ENCODE peak calls at places on chromosome 4, in five cellular contexts. P, D, S, U and V are unnamed samples.

GRCh38 chr4:4443821-4444220 is 56.9 kb downstream of the NSG1 start:
- DNase-seq in S (peak; percentile 36), P (no peak), D (peak; percentile 81), U (no peak), V (no peak)

GRCh38 chr4:111174331-111174730 is 551.5 kb upstream of the PITX2 start:
- DNase-seq in D (no peak), S (no peak), P (no peak), U (no peak), V (no peak)

GRCh38 chr4:185573651-185574199 is 38.4 kb upstream of the PDLIM3 start:
- DNase-seq in P (no peak), D (peak; percentile 79), U (no peak), S (peak; percentile 66), V (peak; percentile 68)

GRCh38 chr4:189845145-189845846 is 95.4 kb upstream of the FRG1 start:
- DNase-seq in P (no peak), U (no peak), S (no peak), D (no peak), V (no peak)

GRCh38 chr4:39987505-39987904 is 9.8 kb upstream of the PDS5A start:
- DNase-seq in U (no peak), S (no peak), P (no peak), D (no peak), V (no peak)

GRCh38 chr4:152661649-152662048 is 18.1 kb downstream of the TMEM154 start:
- DNase-seq in P (no peak), D (no peak), U (no peak), S (no peak), V (no peak)

GRCh38 chr4:112201915-112202505 is 29.6 kb upstream of the AP1AR start:
- DNase-seq in D (no peak), S (no peak), P (no peak), U (no peak), V (no peak)

GRCh38 chr4:73776363-73776762 is 36.0 kb downstream of the CXCL8 start:
- DNase-seq in U (peak; percentile 25), S (peak; percentile 94), P (no peak), D (peak; percentile 99), V (no peak)

GRCh38 chr4:8599091-8599460 is 6.5 kb downstream of the CPZ start:
- DNase-seq in S (no peak), D (no peak), U (no peak), P (no peak), V (no peak)

GRCh38 chr4:185317880-185318279 is 77.8 kb downstream of the LRP2BP start:
- DNase-seq in D (no peak), U (no peak), P (no peak), S (no peak), V (no peak)

GRCh38 chr4:81844717-81845116 is 373.0 kb upstream of the RASGEF1B start:
- DNase-seq in U (peak; percentile 89), P (peak; percentile 21), D (peak; percentile 83), S (peak; percentile 80), V (peak; percentile 58)

GRCh38 chr4:108163352-108163751 is 5.4 kb downstream of the LEF1 start:
- DNase-seq in S (no peak), P (no peak), D (no peak), U (no peak), V (no peak)

GRCh38 chr4:136784326-136784725 is 748.0 kb downstream of the PCDH18 start:
- DNase-seq in S (no peak), D (no peak), U (no peak), P (no peak), V (no peak)

GRCh38 chr4:132863619-132864018 is 285.5 kb upstream of the PCDH10 start:
- DNase-seq in D (no peak), P (no peak), S (no peak), U (no peak), V (no peak)

GRCh38 chr4:1402021-1402515 is 4.2 kb downstream of the NKX1-1 start:
- DNase-seq in P (no peak), S (no peak), D (no peak), U (peak; percentile 7), V (peak; percentile 72)

GRCh38 chr4:133960975-133961374 is 240.6 kb downstream of the PABPC4L start:
- DNase-seq in U (no peak), S (no peak), D (no peak), P (no peak), V (no peak)

GRCh38 chr4:4267981-4268380 is 20.0 kb upstream of the TMEM128 start:
- DNase-seq in S (no peak), D (peak; percentile 39), P (no peak), U (no peak), V (no peak)

GRCh38 chr4:110196206-110196870 is 2.1 kb downstream of the ELOVL6 start:
- DNase-seq in U (peak; percentile 64), D (peak; percentile 34), P (peak; percentile 78), S (peak; percentile 40), V (peak; percentile 88)

GRCh38 chr4:128516568-128516967 is 229.0 kb upstream of the PGRMC2 start:
- DNase-seq in D (peak; percentile 26), P (peak; percentile 29), U (no peak), S (peak; percentile 95), V (no peak)

GRCh38 chr4:184163813-184164212 is 53.9 kb downstream of the ENPP6 start:
- DNase-seq in D (peak; percentile 34), P (no peak), U (peak; percentile 74), S (peak; percentile 38), V (peak; percentile 80)

GRCh38 chr4:97507587-97508245 is 635.6 kb downstream of the STPG2 start:
- DNase-seq in S (no peak), D (peak; percentile 7), U (no peak), P (no peak), V (no peak)

GRCh38 chr4:139555705-139556070 is 331 bp downstream of the SETD7 start:
- DNase-seq in D (no peak), S (peak; percentile 45), U (peak; percentile 37), P (no peak), V (peak; percentile 76)

GRCh38 chr4:170687751-170688150 is 598.0 kb upstream of the AADAT start:
- DNase-seq in U (no peak), P (no peak), S (no peak), D (no peak), V (no peak)

GRCh38 chr4:124757121-124757520 is 44.6 kb upstream of the ANKRD50 start:
- DNase-seq in P (no peak), D (peak; percentile 23), S (peak; percentile 24), U (no peak), V (no peak)

GRCh38 chr4:159150380-159150779 is 47.5 kb downstream of the RAPGEF2 start:
- DNase-seq in P (no peak), D (no peak), U (no peak), S (no peak), V (no peak)

GRCh38 chr4:74311696-74312313 is 3.5 kb downstream of the EPGN start:
- DNase-seq in D (peak; percentile 84), U (peak; percentile 47), P (no peak), S (peak; percentile 78), V (no peak)

GRCh38 chr4:82774711-82775171 is 23.9 kb downstream of the SCD5 start:
- DNase-seq in S (no peak), D (peak; percentile 12), P (no peak), U (peak; percentile 78), V (no peak)

GRCh38 chr4:122764808-122765189 is 32.3 kb downstream of the BBS12 start:
- DNase-seq in P (peak; percentile 28), U (no peak), D (peak; percentile 90), S (peak; percentile 92), V (no peak)

GRCh38 chr4:140149851-140150635 is 3.9 kb downstream of the MAML3 start:
- DNase-seq in S (peak; percentile 54), P (peak; percentile 16), U (peak; percentile 87), D (peak; percentile 53), V (peak; percentile 66)

GRCh38 chr4:140691369-140691768 is 64.8 kb downstream of the TBC1D9 start:
- DNase-seq in S (peak; percentile 67), P (no peak), U (no peak), D (peak; percentile 61), V (peak; percentile 32)

GRCh38 chr4:138175337-138175794 is 66.8 kb downstream of the SLC7A11 start:
- DNase-seq in P (no peak), U (peak; percentile 23), S (peak; percentile 63), D (peak; percentile 54), V (no peak)

GRCh38 chr4:11489449-11490083 is 60.9 kb upstream of the HS3ST1 start:
- DNase-seq in S (peak; percentile 26), P (no peak), D (no peak), U (no peak), V (no peak)

GRCh38 chr4:38366451-38366850 is 297.5 kb upstream of the KLF3 start:
- DNase-seq in P (no peak), S (peak; percentile 64), D (no peak), U (no peak), V (no peak)

GRCh38 chr4:99723555-99724450 is 66.2 kb upstream of the C4orf54 start:
- DNase-seq in U (peak; percentile 68), D (peak; percentile 49), P (no peak), S (peak; percentile 87), V (no peak)

GRCh38 chr4:152045781-152046571 is 285.2 kb upstream of the GATB start:
- DNase-seq in D (no peak), S (no peak), U (peak; percentile 66), P (peak; percentile 28), V (peak; percentile 92)

GRCh38 chr4:176276710-176277109 is 7.7 kb upstream of the ASB5 start:
- DNase-seq in P (no peak), U (no peak), S (no peak), D (no peak), V (no peak)
- H3K4me3 ChIP-seq in P (no peak overlapping the region), U (no peak overlapping the region), S (no peak overlapping the region), D (no peak overlapping the region), V (no peak overlapping the region)

GRCh38 chr4:15702941-15703403 is at the start of gene BST1:
- DNase-seq in D (peak; percentile 71), P (peak; percentile 51), U (peak; percentile 53), S (peak; percentile 52), V (peak; percentile 25)

GRCh38 chr4:15704145-15704544 is 1.3 kb downstream of the BST1 start:
- DNase-seq in D (no peak), U (no peak), S (no peak), P (no peak), V (no peak)

GRCh38 chr4:15706646-15707362 is 3.9 kb downstream of the BST1 start:
- DNase-seq in U (no peak), P (no peak), S (peak; percentile 20), D (no peak), V (no peak)

GRCh38 chr4:15707363-15707715 is 4.5 kb downstream of the BST1 start:
- DNase-seq in D (no peak), P (no peak), S (no peak), U (no peak), V (no peak)

DNA sequence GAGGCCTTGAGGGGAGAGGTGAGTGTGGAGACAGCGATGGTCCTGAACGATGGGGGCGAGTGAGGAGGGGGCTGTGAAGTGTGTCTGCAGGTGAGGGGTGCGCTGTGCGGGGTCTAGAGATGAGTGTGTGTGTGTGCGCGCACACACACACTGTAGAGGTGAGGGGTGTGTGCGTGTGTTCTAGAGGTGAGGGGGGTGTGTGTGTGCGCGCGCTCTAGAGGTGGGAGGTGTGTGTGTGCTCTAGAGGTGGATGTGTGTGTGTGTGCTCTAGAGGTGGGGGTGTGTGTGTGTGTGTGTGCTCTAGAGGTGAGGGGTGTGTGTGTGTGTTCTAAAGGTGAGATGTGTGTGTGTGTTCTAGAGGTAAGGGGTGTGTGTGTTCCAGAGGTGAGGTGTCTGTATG is 574 bp downstream of the BST1 start:
- DNase-seq in D (no peak), S (no peak), P (no peak), U (no peak), V (no peak)
- H3K4me3 ChIP-seq in D (peak overlapping the region; percentile 64), S (peak overlapping the region; percentile 50), P (no peak overlapping the region), U (peak overlapping the region; percentile 52), V (no peak overlapping the region)

GRCh38 chr4:119623025-119623424 is 5.6 kb downstream of the PDE5A start:
- DNase-seq in P (no peak), S (no peak), U (no peak), D (peak; percentile 73), V (no peak)
- H3K4me3 ChIP-seq in P (no peak overlapping the region), S (peak overlapping the region; percentile 99), U (no peak overlapping the region), D (no peak overlapping the region), V (no peak overlapping the region)

GRCh38 chr4:103074598-103075434 is 1.7 kb downstream of the SLC9B2 start:
- DNase-seq in U (no peak), D (no peak), S (peak; percentile 37), P (peak; percentile 40), V (no peak)
- H3K4me3 ChIP-seq in U (no peak overlapping the region), D (no peak overlapping the region), S (peak overlapping the region; percentile 78), P (peak overlapping the region; percentile 88), V (no peak overlapping the region)